ENCODE peak calls at places on chromosomes 4 and X, in six cellular contexts. Q is AG20443; G is neuronal stem cell; M is GM23338; Y is stimulated activated CD4-positive, alpha-beta T cell treated with anti-CD3 and anti-CD28 coated beads, Interleukin-2, amount 100 ng/mL, for 4 hours; J is psoas muscle. T is an unnamed sample.

GRCh38 chr4:158282252-158282651 is 72.0 kb downstream of the TMEM144 start:
- DNase-seq in Q (peak), G (no peak), M (no peak), Y (no peak), J (no peak), T (no peak)

GRCh38 chrX:101062171-101062570 is 10.3 kb upstream of the TRMT2B start:
- DNase-seq in Q (peak), G (no peak), M (peak), Y (no peak), J (no peak), T (no peak)

GRCh38 chr4:183443609-183444148 is 757 bp upstream of the CDKN2AIP start:
- DNase-seq in Q (no peak), G (no peak), M (peak), Y (peak), J (no peak), T (peak)

GRCh38 chr4:184364100-184364921 is 110.0 kb downstream of the IRF2 start:
- DNase-seq in Q (no peak), G (no peak), M (no peak), Y (no peak), J (no peak), T (no peak)

GRCh38 chr4:169070895-169071218 is 60.8 kb upstream of the CBR4 start:
- DNase-seq in Q (no peak), G (no peak), M (no peak), Y (no peak), J (no peak), T (no peak)

GRCh38 chr4:25439913-25440477 is 62.9 kb downstream of the ANAPC4 start:
- DNase-seq in Q (peak), G (peak), M (peak), Y (peak), J (no peak), T (peak)

GRCh38 chr4:130747842-130748241 is 1651.9 kb downstream of the C4orf33 start:
- DNase-seq in Q (no peak), G (no peak), M (peak), Y (no peak), J (no peak), T (no peak)

GRCh38 chr4:35102111-35102510 is 1142.2 kb downstream of the ARAP2 start:
- DNase-seq in Q (no peak), G (peak), M (no peak), Y (no peak), J (no peak), T (no peak)

GRCh38 chr4:172986114-172986513 is 182.5 kb upstream of the GALNT7 start:
- DNase-seq in Q (no peak), G (no peak), M (peak), Y (no peak), J (no peak), T (no peak)

GRCh38 chr4:187380181-187380581 is 615.4 kb upstream of the ZFP42 start:
- DNase-seq in Q (no peak), G (no peak), M (peak), Y (no peak), J (no peak), T (peak)

GRCh38 chr4:25852105-25852504 is 10.7 kb downstream of the SEL1L3 start:
- DNase-seq in Q (no peak), G (no peak), M (no peak), Y (no peak), J (no peak), T (no peak)

GRCh38 chr4:2671267-2671895 is 84.8 kb downstream of the TNIP2 start:
- DNase-seq in Q (no peak), G (no peak), M (no peak), Y (no peak), J (no peak), T (no peak)

GRCh38 chr4:20463176-20463430 is 211.4 kb downstream of the SLIT2 start:
- DNase-seq in Q (no peak), G (no peak), M (no peak), Y (no peak), J (no peak), T (no peak)

GRCh38 chr4:66640216-66640615 is 905.1 kb downstream of the CENPC start:
- DNase-seq in Q (no peak), G (peak), M (peak), Y (no peak), J (no peak), T (no peak)

GRCh38 chrX:137858106-137858505 is 292.2 kb downstream of the ZIC3 start:
- DNase-seq in Q (no peak), G (no peak), M (no peak), Y (no peak), J (no peak), T (no peak)

GRCh38 chr4:52329894-52330293 is 278.8 kb downstream of the SPATA18 start:
- DNase-seq in Q (no peak), G (no peak), M (no peak), Y (no peak), J (no peak), T (no peak)

GRCh38 chr4:6857009-6857882 is 52.4 kb upstream of the TBC1D14 start:
- DNase-seq in Q (no peak), G (no peak), M (no peak), Y (no peak), J (no peak), T (no peak)

GRCh38 chr4:5206391-5206790 is 155.1 kb downstream of the STK32B start:
- DNase-seq in Q (peak), G (no peak), M (no peak), Y (no peak), J (peak), T (no peak)

GRCh38 chr4:76214269-76214628 is 625 bp upstream of the SCARB2 start:
- DNase-seq in Q (no peak), G (no peak), M (peak), Y (no peak), J (no peak), T (no peak)

GRCh38 chr4:26860922-26861433 is 337 bp downstream of the STIM2 start:
- DNase-seq in Q (peak), G (peak), M (peak), Y (peak), J (peak), T (peak)

T was measured in endothelial cell.